ENCODE peak calls at places on chromosomes 11 and 22, in seven cellular contexts. One of them, this sample, is unnamed.
A peak's percentile ranks its signal among the peaks of the same experiment; 100 is the strongest.

GRCh38 chr22:40749006-40749405 is 69.7 kb downstream of the MCHR1 start:
- DNase-seq in fibroblast of lung: no peak
- DNase-seq in uterus: no peak
- DNase-seq in mucosa of descending colon: no peak
- DNase-seq in PC-3: no peak
- DNase-seq in CD8-positive, alpha-beta T cell: no peak
- DNase-seq in H1: no peak
- DNase-seq in this sample: no peak

GRCh38 chr11:128734439-128735224 is 40.8 kb downstream of the FLI1 start:
- DNase-seq in H1: no peak
- DNase-seq in PC-3: no peak
- DNase-seq in uterus: no peak
- DNase-seq in CD8-positive, alpha-beta T cell: no peak
- DNase-seq in mucosa of descending colon: no peak
- DNase-seq in fibroblast of lung: no peak
- DNase-seq in this sample: peak; percentile 44

GRCh38 chr22:17754233-17754925 is 19.9 kb downstream of the BID start:
- DNase-seq in uterus: no peak
- DNase-seq in CD8-positive, alpha-beta T cell: peak; percentile 65
- DNase-seq in fibroblast of lung: no peak
- DNase-seq in mucosa of descending colon: no peak
- DNase-seq in H1: no peak
- DNase-seq in PC-3: peak; percentile 7
- DNase-seq in this sample: no peak

GRCh38 chr11:60130496-60130895 is 42.0 kb downstream of the MS4A2 start:
- DNase-seq in PC-3: peak; percentile 83
- DNase-seq in mucosa of descending colon: no peak
- DNase-seq in uterus: no peak
- DNase-seq in fibroblast of lung: no peak
- DNase-seq in CD8-positive, alpha-beta T cell: no peak
- DNase-seq in H1: peak; percentile 15
- DNase-seq in this sample: no peak

GRCh38 chr22:42317691-42318547 is 47.5 kb upstream of the TCF20 start:
- DNase-seq in CD8-positive, alpha-beta T cell: no peak
- DNase-seq in fibroblast of lung: no peak
- DNase-seq in uterus: peak; percentile 43
- DNase-seq in H1: no peak
- DNase-seq in PC-3: no peak
- DNase-seq in mucosa of descending colon: peak; percentile 83
- DNase-seq in this sample: no peak

GRCh38 chr11:40924915-40925314 is 534.5 kb downstream of the LRRC4C start:
- DNase-seq in H1: no peak
- DNase-seq in uterus: no peak
- DNase-seq in PC-3: no peak
- DNase-seq in fibroblast of lung: no peak
- DNase-seq in CD8-positive, alpha-beta T cell: no peak
- DNase-seq in mucosa of descending colon: no peak
- DNase-seq in this sample: no peak

GRCh38 chr11:93002380-93002779 is 32.9 kb downstream of the MTNR1B start:
- DNase-seq in CD8-positive, alpha-beta T cell: no peak
- DNase-seq in PC-3: no peak
- DNase-seq in mucosa of descending colon: no peak
- DNase-seq in uterus: no peak
- DNase-seq in fibroblast of lung: no peak
- DNase-seq in H1: no peak
- DNase-seq in this sample: no peak

GRCh38 chr22:30221121-30221992 is 25.2 kb downstream of the LIF start:
- DNase-seq in mucosa of descending colon: peak; percentile 60
- DNase-seq in uterus: no peak
- DNase-seq in H1: no peak
- DNase-seq in CD8-positive, alpha-beta T cell: peak; percentile 68
- DNase-seq in PC-3: no peak
- DNase-seq in fibroblast of lung: no peak
- DNase-seq in this sample: no peak

GRCh38 chr11:112780351-112781043 is 180.7 kb upstream of the NCAM1 start:
- DNase-seq in PC-3: peak; percentile 58
- DNase-seq in mucosa of descending colon: no peak
- DNase-seq in CD8-positive, alpha-beta T cell: no peak
- DNase-seq in uterus: peak; percentile 58
- DNase-seq in H1: no peak
- DNase-seq in fibroblast of lung: peak; percentile 88
- DNase-seq in this sample: peak; percentile 63

GRCh38 chr11:94557992-94558391 is 9.2 kb upstream of the PIWIL4 start:
- DNase-seq in CD8-positive, alpha-beta T cell: no peak
- DNase-seq in fibroblast of lung: peak; percentile 70
- DNase-seq in PC-3: no peak
- DNase-seq in mucosa of descending colon: no peak
- DNase-seq in uterus: no peak
- DNase-seq in H1: no peak
- DNase-seq in this sample: no peak

GRCh38 chr22:27004434-27004833 is 347.0 kb downstream of the MIAT start:
- DNase-seq in H1: no peak
- DNase-seq in mucosa of descending colon: no peak
- DNase-seq in uterus: no peak
- DNase-seq in PC-3: no peak
- DNase-seq in CD8-positive, alpha-beta T cell: no peak
- DNase-seq in fibroblast of lung: no peak
- DNase-seq in this sample: no peak

GRCh38 chr22:25081409-25081824 is 118.2 kb upstream of the CRYBB3 start:
- DNase-seq in CD8-positive, alpha-beta T cell: peak; percentile 68
- DNase-seq in uterus: no peak
- DNase-seq in H1: no peak
- DNase-seq in PC-3: peak; percentile 33
- DNase-seq in mucosa of descending colon: no peak
- DNase-seq in fibroblast of lung: no peak
- DNase-seq in this sample: no peak

GRCh38 chr11:63919267-63920125 is 2.5 kb upstream of the RCOR2 start:
- DNase-seq in uterus: peak; percentile 53
- DNase-seq in mucosa of descending colon: peak; percentile 81
- DNase-seq in H1: peak; percentile 96
- DNase-seq in CD8-positive, alpha-beta T cell: no peak
- DNase-seq in PC-3: no peak
- DNase-seq in fibroblast of lung: no peak
- DNase-seq in this sample: peak; percentile 87

GRCh38 chr11:23288001-23288783 is 427.9 kb upstream of the CCDC179 start:
- DNase-seq in mucosa of descending colon: no peak
- DNase-seq in PC-3: peak; percentile 81
- DNase-seq in CD8-positive, alpha-beta T cell: no peak
- DNase-seq in H1: no peak
- DNase-seq in fibroblast of lung: peak; percentile 84
- DNase-seq in uterus: no peak
- DNase-seq in this sample: no peak

GRCh38 chr22:31816750-31817149 is 62.9 kb downstream of the DEPDC5 start:
- DNase-seq in H1: no peak
- DNase-seq in fibroblast of lung: no peak
- DNase-seq in PC-3: no peak
- DNase-seq in mucosa of descending colon: no peak
- DNase-seq in uterus: no peak
- DNase-seq in CD8-positive, alpha-beta T cell: no peak
- DNase-seq in this sample: no peak

GRCh38 chr22:31814942-31815341 is 61.1 kb downstream of the DEPDC5 start:
- DNase-seq in fibroblast of lung: no peak
- DNase-seq in mucosa of descending colon: no peak
- DNase-seq in uterus: no peak
- DNase-seq in H1: no peak
- DNase-seq in PC-3: no peak
- DNase-seq in CD8-positive, alpha-beta T cell: no peak
- DNase-seq in this sample: no peak

GRCh38 chr22:31818481-31819392 is 64.9 kb downstream of the DEPDC5 start:
- DNase-seq in mucosa of descending colon: no peak
- DNase-seq in CD8-positive, alpha-beta T cell: no peak
- DNase-seq in H1: no peak
- DNase-seq in PC-3: peak; percentile 22
- DNase-seq in uterus: no peak
- DNase-seq in fibroblast of lung: peak; percentile 68
- DNase-seq in this sample: no peak

GRCh38 chr22:31812977-31813605 is 59.3 kb downstream of the DEPDC5 start:
- DNase-seq in H1: no peak
- DNase-seq in CD8-positive, alpha-beta T cell: no peak
- DNase-seq in PC-3: no peak
- DNase-seq in mucosa of descending colon: no peak
- DNase-seq in uterus: no peak
- DNase-seq in fibroblast of lung: no peak
- DNase-seq in this sample: no peak
- H3K36me3 ChIP-seq in H1: peaks cover 19% of the 10 kb centered on the region
- H3K36me3 ChIP-seq in CD8-positive, alpha-beta T cell: peaks cover 29% of the 10 kb centered on the region
- H3K36me3 ChIP-seq in PC-3: peaks cover 9% of the 10 kb centered on the region
- H3K36me3 ChIP-seq in mucosa of descending colon: peaks cover 7% of the 10 kb centered on the region
- H3K36me3 ChIP-seq in uterus: no peaks in the 10 kb centered on the region
- H3K36me3 ChIP-seq in fibroblast of lung: peaks cover 3% of the 10 kb centered on the region
- H3K36me3 ChIP-seq in this sample: no peaks in the 10 kb centered on the region

GRCh38 chr22:35191412-35191811 is 65.9 kb upstream of the HMGXB4 start:
- DNase-seq in CD8-positive, alpha-beta T cell: no peak
- DNase-seq in uterus: no peak
- DNase-seq in H1: no peak
- DNase-seq in fibroblast of lung: peak; percentile 47
- DNase-seq in PC-3: peak; percentile 78
- DNase-seq in mucosa of descending colon: no peak
- DNase-seq in this sample: no peak
- H3K36me3 ChIP-seq in CD8-positive, alpha-beta T cell: no peaks in the 10 kb centered on the region
- H3K36me3 ChIP-seq in uterus: no peaks in the 10 kb centered on the region
- H3K36me3 ChIP-seq in H1: no peaks in the 10 kb centered on the region
- H3K36me3 ChIP-seq in fibroblast of lung: no peaks in the 10 kb centered on the region
- H3K36me3 ChIP-seq in PC-3: peaks cover 7% of the 10 kb centered on the region
- H3K36me3 ChIP-seq in mucosa of descending colon: no peaks in the 10 kb centered on the region
- H3K36me3 ChIP-seq in this sample: no peaks in the 10 kb centered on the region

GRCh38 chr11:119306373-119306890 is 10.5 kb downstream of the MCAM start:
- DNase-seq in PC-3: no peak
- DNase-seq in H1: no peak
- DNase-seq in uterus: peak; percentile 51
- DNase-seq in fibroblast of lung: peak; percentile 15
- DNase-seq in mucosa of descending colon: no peak
- DNase-seq in CD8-positive, alpha-beta T cell: no peak
- DNase-seq in this sample: no peak
- H3K36me3 ChIP-seq in PC-3: peaks cover 52% of the 10 kb centered on the region
- H3K36me3 ChIP-seq in H1: peaks cover 20% of the 10 kb centered on the region
- H3K36me3 ChIP-seq in uterus: no peaks in the 10 kb centered on the region
- H3K36me3 ChIP-seq in fibroblast of lung: peaks cover 8% of the 10 kb centered on the region
- H3K36me3 ChIP-seq in mucosa of descending colon: no peaks in the 10 kb centered on the region
- H3K36me3 ChIP-seq in CD8-positive, alpha-beta T cell: no peaks in the 10 kb centered on the region
- H3K36me3 ChIP-seq in this sample: peaks cover 68% of the 10 kb centered on the region

GRCh38 chr22:23827351-23827995 is 11.3 kb downstream of the DERL3 start:
- DNase-seq in mucosa of descending colon: peak; percentile 12
- DNase-seq in PC-3: no peak
- DNase-seq in H1: no peak
- DNase-seq in uterus: no peak
- DNase-seq in fibroblast of lung: no peak
- DNase-seq in CD8-positive, alpha-beta T cell: no peak
- DNase-seq in this sample: no peak

GRCh38 chr22:23831781-23832180 is 7.0 kb downstream of the DERL3 start:
- DNase-seq in PC-3: no peak
- DNase-seq in H1: no peak
- DNase-seq in CD8-positive, alpha-beta T cell: no peak
- DNase-seq in fibroblast of lung: no peak
- DNase-seq in mucosa of descending colon: peak; percentile 8
- DNase-seq in uterus: no peak
- DNase-seq in this sample: no peak

GRCh38 chr22:23828800-23829680 is 9.8 kb downstream of the DERL3 start:
- DNase-seq in mucosa of descending colon: peak; percentile 13
- DNase-seq in CD8-positive, alpha-beta T cell: no peak
- DNase-seq in H1: no peak
- DNase-seq in uterus: no peak
- DNase-seq in PC-3: no peak
- DNase-seq in fibroblast of lung: no peak
- DNase-seq in this sample: peak; percentile 88

GRCh38 chr22:23831261-23831660 is 7.5 kb downstream of the DERL3 start:
- DNase-seq in PC-3: no peak
- DNase-seq in mucosa of descending colon: peak; percentile 3
- DNase-seq in uterus: no peak
- DNase-seq in H1: no peak
- DNase-seq in fibroblast of lung: no peak
- DNase-seq in CD8-positive, alpha-beta T cell: no peak
- DNase-seq in this sample: no peak

DNA sequence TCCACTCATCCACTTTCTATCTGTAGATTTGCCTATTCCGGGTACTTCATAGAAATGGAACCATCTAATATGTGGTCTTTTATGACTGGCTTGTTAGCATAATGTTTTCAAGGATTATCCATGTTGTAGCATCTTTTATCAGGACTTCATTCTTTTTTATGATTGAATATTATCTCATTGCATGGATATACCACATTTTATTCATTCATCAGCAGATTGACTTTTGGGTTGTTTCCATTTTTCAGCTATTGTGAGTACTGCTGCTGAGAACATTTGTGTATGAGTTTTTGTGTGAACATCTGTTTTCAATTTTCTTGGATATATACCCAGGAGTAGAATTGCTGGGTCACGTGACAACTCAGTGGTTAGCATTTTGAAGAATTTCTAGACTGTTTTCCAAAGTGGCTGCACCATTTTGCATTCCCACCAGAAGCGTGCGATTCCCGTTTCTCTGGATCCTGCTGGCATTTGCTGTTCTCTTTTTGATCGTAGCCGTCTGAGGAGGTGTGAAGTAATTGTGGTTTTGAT is 8.9 kb downstream of the DERL3 start:
- DNase-seq in uterus: no peak
- DNase-seq in CD8-positive, alpha-beta T cell: no peak
- DNase-seq in H1: no peak
- DNase-seq in PC-3: no peak
- DNase-seq in mucosa of descending colon: no peak
- DNase-seq in fibroblast of lung: peak; percentile 81
- DNase-seq in this sample: no peak
- H3K36me3 ChIP-seq in uterus: no peaks in the 10 kb centered on the region
- H3K36me3 ChIP-seq in CD8-positive, alpha-beta T cell: peaks cover 29% of the 10 kb centered on the region
- H3K36me3 ChIP-seq in H1: peaks cover 17% of the 10 kb centered on the region
- H3K36me3 ChIP-seq in PC-3: peaks cover 4% of the 10 kb centered on the region
- H3K36me3 ChIP-seq in mucosa of descending colon: peaks cover 3% of the 10 kb centered on the region
- H3K36me3 ChIP-seq in fibroblast of lung: peaks cover 27% of the 10 kb centered on the region
- H3K36me3 ChIP-seq in this sample: peaks cover 71% of the 10 kb centered on the region

This sample was measured in heart left ventricle.